ENCODE peak calls at places on chromosome 17, in six cellular contexts. C is renal cortical epithelial cell; J is omental fat pad; Z is ELR; K is stimulated activated naive CD4-positive, alpha-beta T cell treated with Interleukin-2 at 50 U/mL for 16 hours; V is AG04449. Q is an unnamed sample.

GRCh38 chr17:39699818-39700147 is at the start of gene ERBB2:
- DNase-seq in V (peak; percentile 31), J (no peak), Z (peak; percentile 79), K (no peak), C (peak; percentile 75), Q (no peak)

GRCh38 chr17:40956401-40957254 is 10.1 kb downstream of the KRT39 start:
- DNase-seq in Z (peak; percentile 98), J (no peak), C (peak; percentile 96), K (no peak), V (peak; percentile 100), Q (no peak)

GRCh38 chr17:18353541-18353940 is 9.8 kb downstream of the SHMT1 start:
- DNase-seq in J (no peak), C (no peak), K (no peak), Z (no peak), V (no peak), Q (no peak)

GRCh38 chr17:44920565-44920940 is 5.3 kb upstream of the GFAP start:
- DNase-seq in Z (no peak), J (no peak), C (no peak), V (no peak), K (no peak), Q (no peak)

GRCh38 chr17:21297597-21297996 is 13.1 kb downstream of the MAP2K3 start:
- DNase-seq in K (no peak), J (no peak), V (no peak), C (no peak), Z (no peak), Q (no peak)

GRCh38 chr17:65360961-65361552 is 200.4 kb downstream of the AXIN2 start:
- DNase-seq in Z (no peak), V (no peak), C (no peak), J (no peak), K (no peak), Q (no peak)

GRCh38 chr17:47978324-47978723 is 7.4 kb downstream of the CDK5RAP3 start:
- DNase-seq in Z (peak; percentile 77), K (peak; percentile 34), V (no peak), J (peak; percentile 32), C (no peak), Q (peak; percentile 81)

GRCh38 chr17:40915721-40916256 is 21.7 kb downstream of the KRT23 start:
- DNase-seq in C (peak; percentile 88), J (no peak), Z (peak; percentile 64), V (peak; percentile 37), K (no peak), Q (no peak)

GRCh38 chr17:52754838-52755237 is 596.3 kb upstream of the CA10 start:
- DNase-seq in J (no peak), Z (no peak), K (no peak), V (no peak), C (no peak), Q (no peak)

GRCh38 chr17:59776577-59776976 is 69.1 kb downstream of the VMP1 start:
- DNase-seq in K (no peak), V (no peak), C (no peak), Z (no peak), J (no peak), Q (no peak)

GRCh38 chr17:60421273-60422161 is 772 bp upstream of the CHCT1 start:
- DNase-seq in C (peak; percentile 14), K (peak; percentile 74), J (no peak), V (no peak), Z (peak; percentile 78), Q (peak; percentile 88)

GRCh38 chr17:2871205-2871604 is 75.0 kb downstream of the RAP1GAP2 start:
- DNase-seq in V (no peak), Z (no peak), K (no peak), C (no peak), J (no peak), Q (no peak)

GRCh38 chr17:59620518-59621259 is 994 bp downstream of the CLTC start:
- DNase-seq in Z (peak; percentile 67), K (peak; percentile 63), J (no peak), V (no peak), C (no peak), Q (peak; percentile 72)

GRCh38 chr17:79053251-79053925 is 21.2 kb upstream of the ENGASE start:
- DNase-seq in C (no peak), Z (peak; percentile 56), K (no peak), V (no peak), J (no peak), Q (no peak)

GRCh38 chr17:38598536-38598935 is 7.2 kb downstream of the SRCIN1 start:
- DNase-seq in V (no peak), J (no peak), K (no peak), C (peak; percentile 70), Z (peak; percentile 79), Q (peak; percentile 88)

GRCh38 chr17:32931686-32932085 is 3.7 kb downstream of the TMEM98 start:
- DNase-seq in C (peak; percentile 48), V (no peak), Z (no peak), J (no peak), K (no peak), Q (no peak)

GRCh38 chr17:15919466-15919865 is 25.5 kb upstream of the ADORA2B start:
- DNase-seq in C (no peak), J (no peak), V (no peak), Z (no peak), K (no peak), Q (no peak)

GRCh38 chr17:17151055-17151454 is 55.1 kb downstream of the PLD6 start:
- DNase-seq in C (peak; percentile 90), J (no peak), V (peak; percentile 57), Z (peak; percentile 96), K (peak; percentile 27), Q (no peak)

GRCh38 chr17:64015447-64015846 is 5.0 kb downstream of the ICAM2 start:
- DNase-seq in C (no peak), K (no peak), J (no peak), Z (no peak), V (no peak), Q (no peak)

GRCh38 chr17:46053911-46054534 is 55.0 kb downstream of the STH start:
- DNase-seq in J (no peak), C (no peak), V (peak; percentile 21), K (no peak), Z (peak; percentile 66), Q (no peak)

GRCh38 chr17:81239714-81240555 is 817 bp downstream of the NDUFAF8 start:
- DNase-seq in C (no peak), V (no peak), Z (peak; percentile 55), J (no peak), K (peak; percentile 50), Q (no peak)

GRCh38 chr17:82974136-82974952 is 105.1 kb upstream of the METRNL start:
- DNase-seq in C (no peak), J (no peak), V (no peak), Z (no peak), K (no peak), Q (no peak)

GRCh38 chr17:27259356-27259755 is 34.6 kb upstream of the WSB1 start:
- DNase-seq in Z (no peak), C (peak; percentile 61), K (no peak), V (no peak), J (no peak), Q (no peak)